ENCODE peak calls at places on chromosomes 4 and X, in six cellular contexts. C, V, I, L, H and W are unnamed samples.

GRCh38 chrX:72025236-72025770 is 106.4 kb downstream of the RTL5 start:
- DNase-seq in L (no peak), C (no peak), V (no peak), I (no peak), H (no peak), W (no peak)

GRCh38 chrX:22970861-22971260 is 28.9 kb upstream of the DDX53 start:
- DNase-seq in I (no peak), H (no peak), L (no peak), C (no peak), V (no peak), W (no peak)

GRCh38 chrX:6021316-6022091 is 207.2 kb downstream of the NLGN4X start:
- DNase-seq in L (no peak), C (peak; percentile 4), H (no peak), I (no peak), V (no peak), W (no peak)

GRCh38 chr4:100948911-100949310 is 398.4 kb downstream of the PPP3CA start:
- DNase-seq in I (no peak), H (no peak), V (no peak), L (no peak), C (no peak), W (no peak)

GRCh38 chrX:150338615-150339014 is 24.5 kb upstream of the MAMLD1 start:
- DNase-seq in C (no peak), V (no peak), L (no peak), I (no peak), H (no peak), W (no peak)

GRCh38 chrX:52923781-52924241 is 26.7 kb downstream of the FAM156B start:
- DNase-seq in I (no peak), L (no peak), C (peak; percentile 4), H (no peak), V (no peak), W (no peak)

GRCh38 chr4:181662383-181662782 is 580.8 kb upstream of the TENM3 start:
- DNase-seq in V (no peak), C (no peak), I (no peak), H (no peak), L (no peak), W (no peak)

GRCh38 chrX:10078266-10078665 is 78.5 kb upstream of the CLCN4 start:
- DNase-seq in H (no peak), C (no peak), I (no peak), V (no peak), L (no peak), W (no peak)

GRCh38 chr4:121900132-121900983 is 30.1 kb upstream of the BBS7 start:
- DNase-seq in L (no peak), V (no peak), H (peak; percentile 51), I (peak; percentile 56), C (peak; percentile 75), W (peak; percentile 5)

GRCh38 chrX:149453030-149453429 is 52.1 kb downstream of the IDS start:
- DNase-seq in C (peak; percentile 58), L (no peak), I (peak; percentile 8), V (no peak), H (no peak), W (no peak)

GRCh38 chr4:140149851-140150635 is 3.9 kb downstream of the MAML3 start:
- DNase-seq in I (peak; percentile 38), C (peak; percentile 65), H (peak; percentile 81), L (peak; percentile 75), V (no peak), W (no peak)

GRCh38 chr4:183173580-183174526 is 74.8 kb downstream of the WWC2 start:
- DNase-seq in H (no peak), V (no peak), L (no peak), I (no peak), C (peak; percentile 38), W (no peak)

GRCh38 chr4:40292313-40292759 is 42.8 kb upstream of the CHRNA9 start:
- DNase-seq in L (no peak), V (peak; percentile 57), I (no peak), H (no peak), C (peak; percentile 14), W (no peak)

GRCh38 chr4:106614446-106614845 is 245.9 kb upstream of the GIMD1 start:
- DNase-seq in C (no peak), L (no peak), I (no peak), H (no peak), V (no peak), W (no peak)